ENCODE peak calls at places on chromosomes 6 and 20, in nine cellular contexts. T, R, M, V, A, F, E, X and N are unnamed samples.

GRCh38 chr6:119587537-119587936 is 238.0 kb upstream of the MAN1A1 start:
- DNase-seq in T (no peak), R (no peak), V (no peak), F (no peak), A (no peak), X (peak; percentile 41), E (no peak), M (no peak), N (no peak)

GRCh38 chr6:67345946-67346345 is 1289.1 kb upstream of the ADGRB3 start:
- DNase-seq in V (no peak), E (no peak), F (no peak), R (no peak), X (no peak), M (no peak), A (peak; percentile 18), T (no peak), N (no peak)

GRCh38 chr20:3218307-3218988 is 9.2 kb downstream of the ITPA start:
- DNase-seq in X (peak; percentile 74), T (peak; percentile 10), R (peak; percentile 72), V (peak; percentile 60), M (peak; percentile 88), F (peak; percentile 91), E (peak; percentile 42), A (peak; percentile 77), N (peak; percentile 24)

GRCh38 chr6:131270534-131270933 is 135.3 kb downstream of the AKAP7 start:
- DNase-seq in T (no peak), F (no peak), M (no peak), V (no peak), R (no peak), E (no peak), A (no peak), X (no peak), N (no peak)

GRCh38 chr6:139590206-139590605 is 215.8 kb upstream of the CITED2 start:
- DNase-seq in A (no peak), T (no peak), R (no peak), M (no peak), F (no peak), X (no peak), E (no peak), V (no peak), N (no peak)

GRCh38 chr20:37941992-37942391 is 39.1 kb downstream of the VSTM2L start:
- DNase-seq in E (no peak), M (no peak), V (no peak), F (no peak), X (no peak), A (no peak), T (no peak), R (no peak), N (no peak)

GRCh38 chr6:70277480-70277879 is 25.4 kb downstream of the COL9A1 start:
- DNase-seq in X (peak; percentile 62), E (no peak), F (no peak), T (peak; percentile 13), M (no peak), R (no peak), A (no peak), V (no peak), N (no peak)

GRCh38 chr6:9412951-9413559 is 977.7 kb upstream of the SLC35B3 start:
- DNase-seq in T (no peak), E (no peak), R (peak; percentile 7), X (no peak), V (peak; percentile 58), F (peak; percentile 57), A (peak; percentile 59), M (peak; percentile 61), N (peak; percentile 33)

GRCh38 chr20:62822788-62823651 is 6.2 kb downstream of the COL9A3 start:
- DNase-seq in F (peak; percentile 71), R (no peak), M (peak; percentile 74), E (peak; percentile 47), X (peak; percentile 42), V (peak; percentile 38), T (no peak), A (peak; percentile 91), N (peak; percentile 78)

GRCh38 chr6:10395171-10395945 is 19.5 kb downstream of the TFAP2A start:
- DNase-seq in M (no peak), E (no peak), A (no peak), T (no peak), X (no peak), F (no peak), V (no peak), R (no peak), N (no peak)

GRCh38 chr20:38338849-38339520 is 7.3 kb upstream of the LBP start:
- DNase-seq in E (no peak), R (no peak), V (peak; percentile 60), X (peak; percentile 31), A (no peak), T (no peak), M (no peak), F (peak; percentile 71), N (peak; percentile 19)

GRCh38 chr6:83359638-83360037 is 71.2 kb downstream of the ME1 start:
- DNase-seq in A (no peak), T (no peak), M (no peak), E (no peak), F (no peak), V (no peak), X (no peak), R (no peak), N (no peak)

GRCh38 chr20:23583526-23583925 is 15.2 kb upstream of the CST9L start:
- DNase-seq in M (no peak), A (no peak), R (no peak), X (no peak), V (no peak), F (no peak), T (no peak), E (no peak), N (no peak)

GRCh38 chr6:73079978-73080377 is 145.3 kb downstream of the KHDC1L start:
- DNase-seq in X (no peak), E (no peak), F (no peak), T (no peak), R (no peak), V (no peak), A (no peak), M (no peak), N (no peak)

GRCh38 chr6:96898241-96898851 is 655 bp upstream of the NDUFAF4 start:
- DNase-seq in A (peak; percentile 33), X (peak; percentile 6), M (no peak), E (no peak), F (no peak), R (no peak), V (no peak), T (peak; percentile 54), N (no peak)

GRCh38 chr20:55977723-55978481 is 27.4 kb downstream of the CBLN4 start:
- DNase-seq in M (no peak), A (no peak), R (no peak), V (no peak), X (peak; percentile 67), T (no peak), E (no peak), F (no peak), N (no peak)

GRCh38 chr6:158987657-158988056 is 12.3 kb downstream of the RSPH3 start:
- DNase-seq in T (no peak), R (no peak), X (no peak), F (no peak), A (no peak), M (no peak), E (no peak), V (no peak), N (no peak)

GRCh38 chr6:7726416-7727149 is 684 bp downstream of the BMP6 start:
- DNase-seq in A (peak; percentile 26), M (peak; percentile 33), R (peak; percentile 13), T (no peak), V (peak; percentile 44), X (peak; percentile 57), E (no peak), F (peak; percentile 46), N (no peak)

GRCh38 chr6:6806793-6807518 is 218.4 kb downstream of the LY86 start:
- DNase-seq in A (peak; percentile 96), X (no peak), R (peak; percentile 31), M (no peak), T (no peak), E (no peak), V (no peak), F (no peak), N (no peak)

GRCh38 chr6:63685453-63686379 is 50.1 kb downstream of the PHF3 start:
- DNase-seq in V (no peak), M (no peak), F (no peak), R (no peak), X (no peak), T (no peak), A (no peak), E (no peak), N (no peak)

GRCh38 chr20:10758446-10758845 is 84.6 kb upstream of the JAG1 start:
- DNase-seq in M (no peak), F (no peak), R (no peak), X (no peak), E (no peak), T (no peak), A (no peak), V (no peak), N (no peak)

GRCh38 chr20:44543345-44543744 is 21.5 kb upstream of the SERINC3 start:
- DNase-seq in M (no peak), A (no peak), X (no peak), T (no peak), E (no peak), V (no peak), F (no peak), R (no peak), N (no peak)

GRCh38 chr6:166684866-166685265 is 57.8 kb upstream of the RPS6KA2 start:
- DNase-seq in R (no peak), A (no peak), X (no peak), V (no peak), E (no peak), M (no peak), F (no peak), T (no peak), N (no peak)

GRCh38 chr6:68990313-68990712 is 355.2 kb downstream of the ADGRB3 start:
- DNase-seq in M (no peak), T (no peak), V (no peak), E (no peak), F (no peak), X (no peak), A (no peak), R (no peak), N (no peak)

GRCh38 chr6:90154666-90155065 is 142.0 kb downstream of the BACH2 start:
- DNase-seq in M (no peak), R (no peak), T (no peak), A (no peak), X (no peak), E (no peak), F (no peak), V (no peak), N (no peak)

GRCh38 chr20:38214871-38215788 is 45.4 kb downstream of the KIAA1755 start:
- DNase-seq in V (no peak), E (no peak), X (no peak), A (no peak), T (no peak), M (no peak), R (no peak), F (no peak), N (no peak)

GRCh38 chr6:119742188-119742803 is 392.7 kb upstream of the MAN1A1 start:
- DNase-seq in F (peak; percentile 86), T (peak; percentile 58), M (peak; percentile 85), X (peak; percentile 66), E (no peak), A (peak; percentile 69), R (peak; percentile 55), V (peak; percentile 78), N (peak; percentile 10)

GRCh38 chr20:665276-665675 is 10.3 kb downstream of the SCRT2 start:
- DNase-seq in T (no peak), X (no peak), M (no peak), F (peak; percentile 30), V (no peak), E (no peak), A (no peak), R (no peak), N (no peak)